ENCODE peak calls at places on chromosomes 6 and 20, in six cellular contexts. One of them, this sample, is unnamed.

GRCh38 chr6:148520109-148520841 is 177.6 kb downstream of the SASH1 start:
- DNase-seq in A172: no peak
- DNase-seq in COLO829: no peak
- DNase-seq in posterior cingulate gyrus: no peak
- DNase-seq in RCC 7860: peak; percentile 59
- DNase-seq in uterus: no peak
- DNase-seq in this sample: peak; percentile 59

GRCh38 chr20:63536997-63537524 is at the start of gene PTK6:
- DNase-seq in A172: peak; percentile 81
- DNase-seq in COLO829: peak; percentile 66
- DNase-seq in posterior cingulate gyrus: no peak
- DNase-seq in RCC 7860: no peak
- DNase-seq in uterus: no peak
- DNase-seq in this sample: no peak

GRCh38 chr6:106187424-106187982 is 101.4 kb downstream of the PRDM1 start:
- DNase-seq in A172: no peak
- DNase-seq in COLO829: no peak
- DNase-seq in posterior cingulate gyrus: no peak
- DNase-seq in RCC 7860: no peak
- DNase-seq in uterus: no peak
- DNase-seq in this sample: no peak

GRCh38 chr6:23656257-23656731 is 469.7 kb upstream of the NRSN1 start:
- DNase-seq in A172: no peak
- DNase-seq in COLO829: peak; percentile 87
- DNase-seq in posterior cingulate gyrus: no peak
- DNase-seq in RCC 7860: no peak
- DNase-seq in uterus: no peak
- DNase-seq in this sample: no peak

GRCh38 chr6:108960601-108961000 is 112.4 kb downstream of the ARMC2 start:
- DNase-seq in A172: no peak
- DNase-seq in COLO829: no peak
- DNase-seq in posterior cingulate gyrus: no peak
- DNase-seq in RCC 7860: no peak
- DNase-seq in uterus: no peak
- DNase-seq in this sample: no peak

GRCh38 chr20:62548483-62548882 is 72.7 kb upstream of the GATA5 start:
- DNase-seq in A172: no peak
- DNase-seq in COLO829: no peak
- DNase-seq in posterior cingulate gyrus: no peak
- DNase-seq in RCC 7860: no peak
- DNase-seq in uterus: no peak
- DNase-seq in this sample: no peak

GRCh38 chr20:51731771-51732453 is 36.3 kb downstream of the ATP9A start:
- DNase-seq in A172: no peak
- DNase-seq in COLO829: no peak
- DNase-seq in posterior cingulate gyrus: no peak
- DNase-seq in RCC 7860: no peak
- DNase-seq in uterus: no peak
- DNase-seq in this sample: no peak

GRCh38 chr6:52055451-52055850 is 32.0 kb downstream of the PKHD1 start:
- DNase-seq in A172: no peak
- DNase-seq in COLO829: no peak
- DNase-seq in posterior cingulate gyrus: no peak
- DNase-seq in RCC 7860: no peak
- DNase-seq in uterus: no peak
- DNase-seq in this sample: no peak

GRCh38 chr20:7985916-7986315 is 33.6 kb downstream of the TMX4 start:
- DNase-seq in A172: no peak
- DNase-seq in COLO829: no peak
- DNase-seq in posterior cingulate gyrus: no peak
- DNase-seq in RCC 7860: no peak
- DNase-seq in uterus: no peak
- DNase-seq in this sample: no peak

GRCh38 chr6:143397229-143398222 is 53.0 kb downstream of the ADAT2 start:
- DNase-seq in A172: peak; percentile 89
- DNase-seq in COLO829: no peak
- DNase-seq in posterior cingulate gyrus: no peak
- DNase-seq in RCC 7860: peak; percentile 98
- DNase-seq in uterus: peak; percentile 37
- DNase-seq in this sample: no peak

GRCh38 chr20:59063358-59064213 is 21.0 kb upstream of the PRELID3B start:
- DNase-seq in A172: peak; percentile 82
- DNase-seq in COLO829: peak; percentile 96
- DNase-seq in posterior cingulate gyrus: no peak
- DNase-seq in RCC 7860: no peak
- DNase-seq in uterus: peak; percentile 74
- DNase-seq in this sample: no peak

GRCh38 chr6:90274481-90275030 is 22.1 kb downstream of the BACH2 start:
- DNase-seq in A172: no peak
- DNase-seq in COLO829: no peak
- DNase-seq in posterior cingulate gyrus: no peak
- DNase-seq in RCC 7860: no peak
- DNase-seq in uterus: no peak
- DNase-seq in this sample: peak; percentile 72

GRCh38 chr6:38713812-38714211 is 1.3 kb upstream of the DNAH8 start:
- DNase-seq in A172: no peak
- DNase-seq in COLO829: no peak
- DNase-seq in posterior cingulate gyrus: no peak
- DNase-seq in RCC 7860: no peak
- DNase-seq in uterus: no peak
- DNase-seq in this sample: no peak

GRCh38 chr20:33551778-33552177 is 61.9 kb downstream of the CBFA2T2 start:
- DNase-seq in A172: no peak
- DNase-seq in COLO829: no peak
- DNase-seq in posterior cingulate gyrus: no peak
- DNase-seq in RCC 7860: no peak
- DNase-seq in uterus: no peak
- DNase-seq in this sample: no peak

GRCh38 chr6:25312703-25313102 is 33.5 kb downstream of the CARMIL1 start:
- DNase-seq in A172: peak; percentile 79
- DNase-seq in COLO829: peak; percentile 69
- DNase-seq in posterior cingulate gyrus: no peak
- DNase-seq in RCC 7860: peak; percentile 23
- DNase-seq in uterus: no peak
- DNase-seq in this sample: peak; percentile 31

GRCh38 chr6:85498596-85499258 is 48.8 kb downstream of the NT5E start:
- DNase-seq in A172: peak; percentile 48
- DNase-seq in COLO829: no peak
- DNase-seq in posterior cingulate gyrus: no peak
- DNase-seq in RCC 7860: peak; percentile 44
- DNase-seq in uterus: no peak
- DNase-seq in this sample: no peak

GRCh38 chr6:166244353-166245045 is 63.7 kb downstream of the PRR18 start:
- DNase-seq in A172: no peak
- DNase-seq in COLO829: no peak
- DNase-seq in posterior cingulate gyrus: no peak
- DNase-seq in RCC 7860: no peak
- DNase-seq in uterus: no peak
- DNase-seq in this sample: no peak

GRCh38 chr6:131062245-131063027 is 609 bp downstream of the EPB41L2 start:
- DNase-seq in A172: no peak
- DNase-seq in COLO829: peak; percentile 6
- DNase-seq in posterior cingulate gyrus: peak; percentile 20
- DNase-seq in RCC 7860: no peak
- DNase-seq in uterus: peak; percentile 23
- DNase-seq in this sample: peak; percentile 47

GRCh38 chr6:83311231-83311630 is 118.1 kb downstream of the RWDD2A start:
- DNase-seq in A172: peak; percentile 3
- DNase-seq in COLO829: no peak
- DNase-seq in posterior cingulate gyrus: no peak
- DNase-seq in RCC 7860: no peak
- DNase-seq in uterus: no peak
- DNase-seq in this sample: no peak

GRCh38 chr6:91717094-91717493 is 1130.2 kb upstream of the MAP3K7 start:
- DNase-seq in A172: no peak
- DNase-seq in COLO829: no peak
- DNase-seq in posterior cingulate gyrus: no peak
- DNase-seq in RCC 7860: no peak
- DNase-seq in uterus: no peak
- DNase-seq in this sample: no peak

GRCh38 chr6:32047084-32047478 is 8.9 kb downstream of the CYP21A2 start:
- DNase-seq in A172: peak; percentile 90
- DNase-seq in COLO829: no peak
- DNase-seq in posterior cingulate gyrus: no peak
- DNase-seq in RCC 7860: no peak
- DNase-seq in uterus: peak; percentile 80
- DNase-seq in this sample: no peak

GRCh38 chr20:60087563-60088105 is 129.4 kb downstream of the CDH26 start:
- DNase-seq in A172: no peak
- DNase-seq in COLO829: no peak
- DNase-seq in posterior cingulate gyrus: no peak
- DNase-seq in RCC 7860: no peak
- DNase-seq in uterus: no peak
- DNase-seq in this sample: no peak

GRCh38 chr20:59686404-59687346 is 82.3 kb downstream of the PHACTR3 start:
- DNase-seq in A172: no peak
- DNase-seq in COLO829: no peak
- DNase-seq in posterior cingulate gyrus: no peak
- DNase-seq in RCC 7860: no peak
- DNase-seq in uterus: no peak
- DNase-seq in this sample: no peak

GRCh38 chr20:16459019-16459700 is 114.1 kb downstream of the KIF16B start:
- DNase-seq in A172: peak; percentile 64
- DNase-seq in COLO829: no peak
- DNase-seq in posterior cingulate gyrus: no peak
- DNase-seq in RCC 7860: peak; percentile 61
- DNase-seq in uterus: peak; percentile 25
- DNase-seq in this sample: no peak

GRCh38 chr6:83824388-83824801 is 28.8 kb upstream of the RIPPLY2 start:
- DNase-seq in A172: peak; percentile 39
- DNase-seq in COLO829: no peak
- DNase-seq in posterior cingulate gyrus: no peak
- DNase-seq in RCC 7860: no peak
- DNase-seq in uterus: no peak
- DNase-seq in this sample: no peak

GRCh38 chr20:32385541-32385940 is 27.4 kb downstream of the ASXL1 start:
- DNase-seq in A172: no peak
- DNase-seq in COLO829: no peak
- DNase-seq in posterior cingulate gyrus: no peak
- DNase-seq in RCC 7860: no peak
- DNase-seq in uterus: no peak
- DNase-seq in this sample: no peak

GRCh38 chr20:63915471-63915870 is 20.5 kb downstream of the DNAJC5 start:
- DNase-seq in A172: no peak
- DNase-seq in COLO829: no peak
- DNase-seq in posterior cingulate gyrus: no peak
- DNase-seq in RCC 7860: no peak
- DNase-seq in uterus: no peak
- DNase-seq in this sample: no peak

GRCh38 chr6:87824813-87825475 is 122.9 kb upstream of the AKIRIN2 start:
- DNase-seq in A172: no peak
- DNase-seq in COLO829: no peak
- DNase-seq in posterior cingulate gyrus: no peak
- DNase-seq in RCC 7860: no peak
- DNase-seq in uterus: no peak
- DNase-seq in this sample: no peak

This sample was measured in NAMALWA.